ENCODE peak calls at places on chromosomes 16 and 17, in eight cellular contexts. One of them, this sample, is unnamed.

GRCh38 chr16:66503030-66503429 is 46.9 kb downstream of the TK2 start:
- DNase-seq in NCI-H1092 treated with DMSO at 0.1 percent for 48 hours: no peak
- DNase-seq in HFF-Myc: no peak
- DNase-seq in ELF-1: no peak
- DNase-seq in caudate nucleus: no peak
- DNase-seq in activated CD4-positive, alpha-beta T cell treated with anti-CD3 and anti-CD28 coated beads, Interleukin-2, amount 50 U/mL, for 24 hours: no peak
- DNase-seq in non-pigmented ciliary epithelial cell: no peak
- DNase-seq in effector CD4-positive, alpha-beta T cell: no peak
- DNase-seq in this sample: no peak

GRCh38 chr16:4298761-4299522 is 16.9 kb upstream of the GLIS2 start:
- DNase-seq in NCI-H1092 treated with DMSO at 0.1 percent for 48 hours: no peak
- DNase-seq in HFF-Myc: peak; percentile 94
- DNase-seq in ELF-1: peak; percentile 94
- DNase-seq in caudate nucleus: no peak
- DNase-seq in activated CD4-positive, alpha-beta T cell treated with anti-CD3 and anti-CD28 coated beads, Interleukin-2, amount 50 U/mL, for 24 hours: no peak
- DNase-seq in non-pigmented ciliary epithelial cell: peak; percentile 76
- DNase-seq in effector CD4-positive, alpha-beta T cell: no peak
- DNase-seq in this sample: peak; percentile 99

GRCh38 chr17:57130708-57131461 is 45.8 kb downstream of the AKAP1 start:
- DNase-seq in NCI-H1092 treated with DMSO at 0.1 percent for 48 hours: peak; percentile 56
- DNase-seq in HFF-Myc: peak; percentile 56
- DNase-seq in ELF-1: peak; percentile 80
- DNase-seq in caudate nucleus: peak; percentile 69
- DNase-seq in activated CD4-positive, alpha-beta T cell treated with anti-CD3 and anti-CD28 coated beads, Interleukin-2, amount 50 U/mL, for 24 hours: peak; percentile 69
- DNase-seq in non-pigmented ciliary epithelial cell: peak; percentile 28
- DNase-seq in effector CD4-positive, alpha-beta T cell: peak; percentile 85
- DNase-seq in this sample: peak; percentile 66

GRCh38 chr16:73396556-73396955 is 348.6 kb upstream of the ZFHX3 start:
- DNase-seq in NCI-H1092 treated with DMSO at 0.1 percent for 48 hours: no peak
- DNase-seq in HFF-Myc: no peak
- DNase-seq in ELF-1: no peak
- DNase-seq in caudate nucleus: no peak
- DNase-seq in activated CD4-positive, alpha-beta T cell treated with anti-CD3 and anti-CD28 coated beads, Interleukin-2, amount 50 U/mL, for 24 hours: no peak
- DNase-seq in non-pigmented ciliary epithelial cell: no peak
- DNase-seq in effector CD4-positive, alpha-beta T cell: no peak
- DNase-seq in this sample: no peak

GRCh38 chr17:76268015-76268749 is 3.0 kb downstream of the UBALD2 start:
- DNase-seq in NCI-H1092 treated with DMSO at 0.1 percent for 48 hours: no peak
- DNase-seq in HFF-Myc: no peak
- DNase-seq in ELF-1: peak; percentile 84
- DNase-seq in caudate nucleus: peak; percentile 36
- DNase-seq in activated CD4-positive, alpha-beta T cell treated with anti-CD3 and anti-CD28 coated beads, Interleukin-2, amount 50 U/mL, for 24 hours: peak; percentile 56
- DNase-seq in non-pigmented ciliary epithelial cell: no peak
- DNase-seq in effector CD4-positive, alpha-beta T cell: peak; percentile 66
- DNase-seq in this sample: no peak

GRCh38 chr16:49659356-49659755 is 196.6 kb downstream of the ZNF423 start:
- DNase-seq in NCI-H1092 treated with DMSO at 0.1 percent for 48 hours: no peak
- DNase-seq in HFF-Myc: no peak
- DNase-seq in ELF-1: no peak
- DNase-seq in caudate nucleus: no peak
- DNase-seq in activated CD4-positive, alpha-beta T cell treated with anti-CD3 and anti-CD28 coated beads, Interleukin-2, amount 50 U/mL, for 24 hours: no peak
- DNase-seq in non-pigmented ciliary epithelial cell: no peak
- DNase-seq in effector CD4-positive, alpha-beta T cell: no peak
- DNase-seq in this sample: no peak

GRCh38 chr16:57268804-57269800 is 15.4 kb downstream of the PLLP start:
- DNase-seq in NCI-H1092 treated with DMSO at 0.1 percent for 48 hours: no peak
- DNase-seq in HFF-Myc: no peak
- DNase-seq in ELF-1: peak; percentile 54
- DNase-seq in caudate nucleus: no peak
- DNase-seq in activated CD4-positive, alpha-beta T cell treated with anti-CD3 and anti-CD28 coated beads, Interleukin-2, amount 50 U/mL, for 24 hours: no peak
- DNase-seq in non-pigmented ciliary epithelial cell: no peak
- DNase-seq in effector CD4-positive, alpha-beta T cell: no peak
- DNase-seq in this sample: no peak

GRCh38 chr16:23120562-23120961 is 28.7 kb downstream of the USP31 start:
- DNase-seq in NCI-H1092 treated with DMSO at 0.1 percent for 48 hours: no peak
- DNase-seq in HFF-Myc: no peak
- DNase-seq in ELF-1: no peak
- DNase-seq in caudate nucleus: no peak
- DNase-seq in activated CD4-positive, alpha-beta T cell treated with anti-CD3 and anti-CD28 coated beads, Interleukin-2, amount 50 U/mL, for 24 hours: no peak
- DNase-seq in non-pigmented ciliary epithelial cell: no peak
- DNase-seq in effector CD4-positive, alpha-beta T cell: no peak
- DNase-seq in this sample: no peak

GRCh38 chr17:57989011-57989345 is 924 bp upstream of the VEZF1 start:
- DNase-seq in NCI-H1092 treated with DMSO at 0.1 percent for 48 hours: no peak
- DNase-seq in HFF-Myc: no peak
- DNase-seq in ELF-1: peak; percentile 24
- DNase-seq in caudate nucleus: no peak
- DNase-seq in activated CD4-positive, alpha-beta T cell treated with anti-CD3 and anti-CD28 coated beads, Interleukin-2, amount 50 U/mL, for 24 hours: no peak
- DNase-seq in non-pigmented ciliary epithelial cell: no peak
- DNase-seq in effector CD4-positive, alpha-beta T cell: no peak
- DNase-seq in this sample: no peak

GRCh38 chr16:69833791-69834282 is 71.7 kb downstream of the WWP2 start:
- DNase-seq in NCI-H1092 treated with DMSO at 0.1 percent for 48 hours: no peak
- DNase-seq in HFF-Myc: no peak
- DNase-seq in ELF-1: no peak
- DNase-seq in caudate nucleus: no peak
- DNase-seq in activated CD4-positive, alpha-beta T cell treated with anti-CD3 and anti-CD28 coated beads, Interleukin-2, amount 50 U/mL, for 24 hours: no peak
- DNase-seq in non-pigmented ciliary epithelial cell: no peak
- DNase-seq in effector CD4-positive, alpha-beta T cell: no peak
- DNase-seq in this sample: peak; percentile 15

GRCh38 chr17:58756246-58757161 is 850 bp downstream of the PPM1E start:
- DNase-seq in NCI-H1092 treated with DMSO at 0.1 percent for 48 hours: peak; percentile 42
- DNase-seq in HFF-Myc: no peak
- DNase-seq in ELF-1: peak; percentile 29
- DNase-seq in caudate nucleus: no peak
- DNase-seq in activated CD4-positive, alpha-beta T cell treated with anti-CD3 and anti-CD28 coated beads, Interleukin-2, amount 50 U/mL, for 24 hours: no peak
- DNase-seq in non-pigmented ciliary epithelial cell: no peak
- DNase-seq in effector CD4-positive, alpha-beta T cell: no peak
- DNase-seq in this sample: peak; percentile 32

GRCh38 chr16:47847220-47847970 is 308.4 kb downstream of the ABCC12 start:
- DNase-seq in NCI-H1092 treated with DMSO at 0.1 percent for 48 hours: no peak
- DNase-seq in HFF-Myc: no peak
- DNase-seq in ELF-1: no peak
- DNase-seq in caudate nucleus: no peak
- DNase-seq in activated CD4-positive, alpha-beta T cell treated with anti-CD3 and anti-CD28 coated beads, Interleukin-2, amount 50 U/mL, for 24 hours: no peak
- DNase-seq in non-pigmented ciliary epithelial cell: peak; percentile 19
- DNase-seq in effector CD4-positive, alpha-beta T cell: no peak
- DNase-seq in this sample: no peak

GRCh38 chr16:9275386-9275785 is 183.9 kb downstream of the HAPSTR1 start:
- DNase-seq in NCI-H1092 treated with DMSO at 0.1 percent for 48 hours: no peak
- DNase-seq in HFF-Myc: no peak
- DNase-seq in ELF-1: peak; percentile 42
- DNase-seq in caudate nucleus: no peak
- DNase-seq in activated CD4-positive, alpha-beta T cell treated with anti-CD3 and anti-CD28 coated beads, Interleukin-2, amount 50 U/mL, for 24 hours: no peak
- DNase-seq in non-pigmented ciliary epithelial cell: no peak
- DNase-seq in effector CD4-positive, alpha-beta T cell: no peak
- DNase-seq in this sample: no peak

GRCh38 chr16:89491238-89491869 is 993 bp upstream of the ANKRD11 start:
- DNase-seq in NCI-H1092 treated with DMSO at 0.1 percent for 48 hours: peak; percentile 9
- DNase-seq in HFF-Myc: no peak
- DNase-seq in ELF-1: peak; percentile 74
- DNase-seq in caudate nucleus: no peak
- DNase-seq in activated CD4-positive, alpha-beta T cell treated with anti-CD3 and anti-CD28 coated beads, Interleukin-2, amount 50 U/mL, for 24 hours: no peak
- DNase-seq in non-pigmented ciliary epithelial cell: no peak
- DNase-seq in effector CD4-positive, alpha-beta T cell: no peak
- DNase-seq in this sample: no peak

GRCh38 chr16:31179747-31180458 is at the start of gene FUS:
- DNase-seq in NCI-H1092 treated with DMSO at 0.1 percent for 48 hours: peak; percentile 91
- DNase-seq in HFF-Myc: peak; percentile 63
- DNase-seq in ELF-1: peak; percentile 94
- DNase-seq in caudate nucleus: peak; percentile 85
- DNase-seq in activated CD4-positive, alpha-beta T cell treated with anti-CD3 and anti-CD28 coated beads, Interleukin-2, amount 50 U/mL, for 24 hours: peak; percentile 92
- DNase-seq in non-pigmented ciliary epithelial cell: peak; percentile 36
- DNase-seq in effector CD4-positive, alpha-beta T cell: peak; percentile 92
- DNase-seq in this sample: peak; percentile 82

GRCh38 chr16:68183033-68183432 is 52.9 kb downstream of the ESRP2 start:
- DNase-seq in NCI-H1092 treated with DMSO at 0.1 percent for 48 hours: no peak
- DNase-seq in HFF-Myc: no peak
- DNase-seq in ELF-1: no peak
- DNase-seq in caudate nucleus: no peak
- DNase-seq in activated CD4-positive, alpha-beta T cell treated with anti-CD3 and anti-CD28 coated beads, Interleukin-2, amount 50 U/mL, for 24 hours: no peak
- DNase-seq in non-pigmented ciliary epithelial cell: no peak
- DNase-seq in effector CD4-positive, alpha-beta T cell: no peak
- DNase-seq in this sample: no peak

GRCh38 chr16:86019446-86020047 is 120.6 kb downstream of the IRF8 start:
- DNase-seq in NCI-H1092 treated with DMSO at 0.1 percent for 48 hours: no peak
- DNase-seq in HFF-Myc: no peak
- DNase-seq in ELF-1: peak; percentile 66
- DNase-seq in caudate nucleus: no peak
- DNase-seq in activated CD4-positive, alpha-beta T cell treated with anti-CD3 and anti-CD28 coated beads, Interleukin-2, amount 50 U/mL, for 24 hours: no peak
- DNase-seq in non-pigmented ciliary epithelial cell: no peak
- DNase-seq in effector CD4-positive, alpha-beta T cell: no peak
- DNase-seq in this sample: no peak

GRCh38 chr17:56136316-56136715 is 17.0 kb upstream of the ANKFN1 start:
- DNase-seq in NCI-H1092 treated with DMSO at 0.1 percent for 48 hours: no peak
- DNase-seq in HFF-Myc: no peak
- DNase-seq in ELF-1: no peak
- DNase-seq in caudate nucleus: no peak
- DNase-seq in activated CD4-positive, alpha-beta T cell treated with anti-CD3 and anti-CD28 coated beads, Interleukin-2, amount 50 U/mL, for 24 hours: no peak
- DNase-seq in non-pigmented ciliary epithelial cell: no peak
- DNase-seq in effector CD4-positive, alpha-beta T cell: no peak
- DNase-seq in this sample: no peak

GRCh38 chr17:49996121-49996494 is 1.1 kb upstream of the DLX3 start:
- DNase-seq in NCI-H1092 treated with DMSO at 0.1 percent for 48 hours: no peak
- DNase-seq in HFF-Myc: no peak
- DNase-seq in ELF-1: no peak
- DNase-seq in caudate nucleus: no peak
- DNase-seq in activated CD4-positive, alpha-beta T cell treated with anti-CD3 and anti-CD28 coated beads, Interleukin-2, amount 50 U/mL, for 24 hours: no peak
- DNase-seq in non-pigmented ciliary epithelial cell: no peak
- DNase-seq in effector CD4-positive, alpha-beta T cell: no peak
- DNase-seq in this sample: no peak

GRCh38 chr16:17304124-17304813 is 166.5 kb downstream of the XYLT1 start:
- DNase-seq in NCI-H1092 treated with DMSO at 0.1 percent for 48 hours: no peak
- DNase-seq in HFF-Myc: no peak
- DNase-seq in ELF-1: peak; percentile 50
- DNase-seq in caudate nucleus: no peak
- DNase-seq in activated CD4-positive, alpha-beta T cell treated with anti-CD3 and anti-CD28 coated beads, Interleukin-2, amount 50 U/mL, for 24 hours: no peak
- DNase-seq in non-pigmented ciliary epithelial cell: no peak
- DNase-seq in effector CD4-positive, alpha-beta T cell: no peak
- DNase-seq in this sample: peak; percentile 14

GRCh38 chr17:18181358-18181757 is 2.3 kb upstream of the ALKBH5 start:
- DNase-seq in NCI-H1092 treated with DMSO at 0.1 percent for 48 hours: no peak
- DNase-seq in HFF-Myc: no peak
- DNase-seq in ELF-1: no peak
- DNase-seq in caudate nucleus: no peak
- DNase-seq in activated CD4-positive, alpha-beta T cell treated with anti-CD3 and anti-CD28 coated beads, Interleukin-2, amount 50 U/mL, for 24 hours: peak; percentile 18
- DNase-seq in non-pigmented ciliary epithelial cell: no peak
- DNase-seq in effector CD4-positive, alpha-beta T cell: no peak
- DNase-seq in this sample: peak; percentile 75